ENCODE peak calls at places on chromosomes 11 and 22, in ten cellular contexts. Y, L, S, X, D, I, R, Q, A and Z are unnamed samples.

GRCh38 chr22:43114958-43115357 is 4.4 kb downstream of the BIK start:
- DNase-seq in A (no peak), I (no peak), D (no peak), Q (no peak), X (no peak), S (no peak), Y (no peak), R (peak; percentile 69), L (no peak), Z (no peak)

GRCh38 chr11:117387992-117388765 is 60.5 kb downstream of the CEP164 start:
- DNase-seq in Q (no peak), L (no peak), R (no peak), Y (peak; percentile 73), S (no peak), D (peak; percentile 66), X (no peak), I (no peak), A (no peak), Z (no peak)

GRCh38 chr11:117197516-117198456 is 1.4 kb upstream of the TAGLN start:
- DNase-seq in S (no peak), Q (peak; percentile 44), R (no peak), L (no peak), X (no peak), A (peak; percentile 61), Y (no peak), D (no peak), I (no peak), Z (no peak)

GRCh38 chr22:24236656-24237055 is 8.2 kb downstream of the GGT5 start:
- DNase-seq in I (no peak), Y (no peak), X (no peak), S (no peak), D (peak; percentile 13), A (no peak), Q (no peak), L (no peak), R (no peak), Z (no peak)

GRCh38 chr22:49880281-49880680 is 26.6 kb downstream of the ZBED4 start:
- DNase-seq in I (no peak), Q (peak; percentile 63), R (no peak), X (no peak), Y (no peak), A (no peak), L (no peak), D (no peak), S (no peak), Z (no peak)

GRCh38 chr22:19352766-19353165 is 61.2 kb upstream of the CLTCL1 start:
- DNase-seq in I (no peak), Q (no peak), Y (no peak), R (no peak), L (no peak), X (no peak), D (no peak), S (no peak), A (no peak), Z (no peak)

GRCh38 chr11:73359930-73360742 is 16.1 kb upstream of the RELT start:
- DNase-seq in D (no peak), Q (peak; percentile 82), I (peak; percentile 64), Y (no peak), X (peak; percentile 84), S (peak; percentile 37), R (peak; percentile 30), A (no peak), L (peak; percentile 10), Z (peak; percentile 46)

GRCh38 chr22:32576553-32577255 is 102.1 kb downstream of the FBXO7 start:
- DNase-seq in R (no peak), I (no peak), Q (peak; percentile 91), Y (no peak), X (no peak), L (no peak), S (no peak), A (no peak), D (no peak), Z (no peak)